ENCODE peak calls at places on chromosome 6, in six cellular contexts. G is WTC11, V is tibial artery, U is SK-N-SH, P is endothelial cell, Q is progenitor cell of endocrine pancreas. I is an unnamed sample.

GRCh38 chr6:31676904-31677303 is 4.0 kb downstream of the LY6G5C start:
- DNase-seq in G (no peak), V (no peak), U (no peak), P (no peak), Q (no peak), I (no peak)

GRCh38 chr6:46967950-46968349 is 46.2 kb upstream of the ADGRF5 start:
- DNase-seq in G (no peak), V (no peak), U (no peak), P (no peak), Q (no peak), I (no peak)

GRCh38 chr6:5093231-5094015 is 8.3 kb downstream of the PPP1R3G start:
- DNase-seq in G (no peak), V (no peak), U (no peak), P (no peak), Q (no peak), I (no peak)

GRCh38 chr6:42194056-42194455 is 700 bp downstream of the GUCA1B start:
- DNase-seq in G (no peak), V (no peak), U (no peak), P (no peak), Q (no peak), I (no peak)

GRCh38 chr6:132388291-132388690 is 13.0 kb downstream of the MOXD1 start:
- DNase-seq in G (no peak), V (no peak), U (no peak), P (no peak), Q (no peak), I (no peak)

GRCh38 chr6:155404937-155405336 is 50.7 kb downstream of the NOX3 start:
- DNase-seq in G (no peak), V (no peak), U (no peak), P (no peak), Q (no peak), I (no peak)

GRCh38 chr6:169866668-169867521 is 115.5 kb downstream of the ERMARD start:
- DNase-seq in G (no peak), V (no peak), U (no peak), P (no peak), Q (no peak), I (peak; percentile 36)

GRCh38 chr6:91659881-91660280 is 1073.0 kb upstream of the MAP3K7 start:
- DNase-seq in G (no peak), V (no peak), U (no peak), P (no peak), Q (no peak), I (no peak)

GRCh38 chr6:148471624-148472494 is 129.2 kb downstream of the SASH1 start:
- DNase-seq in G (no peak), V (no peak), U (no peak), P (no peak), Q (no peak), I (no peak)

DNA sequence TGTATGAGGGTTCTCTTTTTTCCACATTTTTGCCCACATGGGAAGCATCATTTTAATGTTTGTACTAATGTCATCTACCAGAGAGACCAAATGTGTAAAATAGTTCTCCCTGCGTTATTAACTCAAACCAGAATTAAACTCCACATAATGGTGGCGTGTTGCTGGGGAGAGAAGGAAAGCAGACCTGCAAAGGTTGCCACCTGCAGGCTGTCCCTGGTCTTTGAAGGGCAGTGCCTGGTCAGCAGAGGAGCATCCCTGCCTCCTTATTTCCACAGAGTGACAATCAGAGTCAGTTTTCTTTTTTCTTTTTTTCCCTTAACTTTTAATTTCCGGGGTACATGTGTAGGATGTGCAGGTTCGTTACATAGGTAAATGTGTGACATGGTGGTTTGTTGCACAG is 214.5 kb downstream of the TBX18 start:
- DNase-seq in G (peak; percentile 46), V (no peak), U (peak; percentile 16), P (peak; percentile 12), Q (no peak), I (no peak)
- TF ChIP-seq CTCF in G (no peak), V (no peak), U (peak; percentile 38), P (peak; percentile 29), Q (peak; percentile 12), I (peak; percentile 31)

DNA sequence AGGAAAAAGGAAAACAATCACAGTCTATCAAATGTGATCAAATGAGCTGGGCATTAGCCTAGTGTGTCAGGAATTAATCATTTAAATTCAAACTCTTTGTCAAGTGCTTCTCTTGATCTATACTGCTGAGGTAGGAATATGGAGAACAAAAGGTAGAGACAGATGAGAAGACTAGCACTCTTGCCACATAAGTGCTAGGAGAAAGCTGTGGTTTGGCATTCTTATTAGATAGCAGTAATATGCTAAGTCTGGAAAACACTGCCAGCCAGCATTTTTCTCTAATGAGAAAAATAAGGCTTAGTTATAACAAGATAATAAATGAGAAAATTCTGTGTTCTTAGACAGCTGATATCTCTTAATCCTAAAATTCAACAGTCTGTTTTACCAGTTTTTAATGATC is 38.9 kb downstream of the ORC3 start:
- DNase-seq in G (no peak), V (no peak), U (no peak), P (no peak), Q (no peak), I (no peak)
- TF ChIP-seq CTCF in G (no peak), V (no peak), U (no peak), P (no peak), Q (no peak), I (no peak)

DNA sequence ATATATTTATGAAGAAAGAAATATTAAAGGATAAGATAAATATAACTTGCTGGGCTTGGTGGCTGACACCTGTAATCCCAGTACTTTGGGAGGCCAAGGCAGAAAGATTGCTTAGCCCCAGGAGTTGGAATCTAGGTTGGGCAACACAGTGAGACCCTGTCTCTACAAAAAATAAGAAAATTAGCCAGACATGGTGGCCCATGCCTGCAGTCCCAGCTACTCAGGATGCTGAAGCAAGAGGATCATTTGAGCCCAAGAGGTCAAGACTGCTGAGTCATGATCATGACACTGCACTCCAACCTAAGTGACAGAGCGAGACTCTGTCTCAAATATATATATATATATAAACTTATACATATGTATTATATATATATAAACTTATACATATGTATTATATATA is 164.0 kb downstream of the MRPL14 start:
- DNase-seq in G (no peak), V (no peak), U (no peak), P (no peak), Q (no peak), I (no peak)
- TF ChIP-seq CTCF in G (no peak), V (no peak), U (no peak), P (no peak), Q (no peak), I (no peak)

GRCh38 chr6:7815716-7816115 is 89.8 kb downstream of the BMP6 start:
- DNase-seq in G (no peak), V (no peak), U (no peak), P (no peak), Q (no peak), I (no peak)

GRCh38 chr6:7813193-7813592 is 87.3 kb downstream of the BMP6 start:
- DNase-seq in G (no peak), V (no peak), U (no peak), P (no peak), Q (no peak), I (no peak)

GRCh38 chr6:7811441-7811840 is 85.5 kb downstream of the BMP6 start:
- DNase-seq in G (no peak), V (no peak), U (no peak), P (no peak), Q (no peak), I (no peak)

GRCh38 chr6:7812623-7813022 is 86.7 kb downstream of the BMP6 start:
- DNase-seq in G (no peak), V (no peak), U (no peak), P (no peak), Q (no peak), I (no peak)

DNA sequence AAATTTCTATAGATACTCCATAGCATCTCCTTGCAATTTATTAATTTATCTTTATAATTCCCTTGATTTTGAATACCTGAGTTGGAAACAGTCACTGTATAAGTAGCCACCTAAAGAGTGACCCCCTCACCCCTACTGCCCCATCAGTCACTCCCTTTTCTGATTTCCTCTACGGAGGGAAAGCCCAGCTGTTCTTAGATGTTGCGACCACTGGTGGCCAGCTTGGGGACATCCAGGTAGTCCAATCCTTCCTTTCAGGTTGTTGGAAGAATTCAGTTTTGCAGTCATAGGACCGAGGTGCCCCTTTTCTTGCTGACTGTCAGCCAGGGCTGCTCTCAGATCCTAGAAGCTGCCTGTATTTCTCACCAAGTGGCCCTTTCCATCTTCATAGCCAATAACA is 87.8 kb downstream of the BMP6 start:
- DNase-seq in G (peak; percentile 38), V (no peak), U (no peak), P (no peak), Q (no peak), I (no peak)
- TF ChIP-seq CTCF in G (no peak), V (no peak), U (no peak), P (no peak), Q (peak; percentile 35), I (peak; percentile 41)

GRCh38 chr6:165848099-165848461 is 185.0 kb upstream of the PDE10A start:
- DNase-seq in G (peak; percentile 55), V (no peak), U (no peak), P (peak; percentile 30), Q (no peak), I (no peak)
- TF ChIP-seq CTCF in G (peak; percentile 61), V (no peak), U (peak; percentile 9), P (peak; percentile 62), Q (peak; percentile 22), I (peak; percentile 53)

I was measured in type B pancreatic cell.